ENCODE peak calls at places on chromosomes 5 and 9, in five cellular contexts. Z is fibroblast of pulmonary artery; G is naive thymus-derived CD8-positive, alpha-beta T cell; Y is activated CD4-positive, alpha-beta T cell treated with anti-CD3 and anti-CD28 coated beads, Interleukin-2, amount 50 U/mL, for 1 hour; Q is stimulated activated CD4-positive, alpha-beta T cell treated with anti-CD3 and anti-CD28 coated beads, Interleukin-1b, Interleukin-23, amount 100 ng/mL, for 48 hours. P is an unnamed sample.
A peak's percentile ranks its signal among the peaks of the same experiment; 100 is the strongest.

GRCh38 chr9:136728548-136729123 is 14.1 kb downstream of the LCN10 start:
- DNase-seq in Z (no peak), Y (no peak), Q (no peak), G (no peak), P (no peak)

GRCh38 chr9:38380230-38380871 is 12.2 kb upstream of the ALDH1B1 start:
- DNase-seq in Z (no peak), Y (no peak), G (no peak), Q (no peak), P (no peak)

GRCh38 chr9:113875917-113876805 is at the start of gene ZNF618:
- DNase-seq in Y (peak; percentile 6), G (no peak), Q (no peak), Z (no peak), P (no peak)

GRCh38 chr5:93252165-93252564 is 328.9 kb downstream of the NR2F1-AS1 start:
- DNase-seq in Z (peak; percentile 13), Y (no peak), G (no peak), Q (no peak), P (no peak)

GRCh38 chr5:107217721-107218130 is 453.0 kb downstream of the EFNA5 start:
- DNase-seq in G (no peak), Y (no peak), Q (no peak), Z (no peak), P (no peak)

GRCh38 chr9:70021026-70021571 is 22.5 kb upstream of the MAMDC2 start:
- DNase-seq in Z (peak; percentile 84), Q (no peak), G (no peak), Y (no peak), P (no peak)

GRCh38 chr5:5751496-5751895 is 329.0 kb downstream of the ICE1 start:
- DNase-seq in G (no peak), Z (no peak), Y (no peak), Q (no peak), P (no peak)

GRCh38 chr5:40428129-40428528 is 251.6 kb upstream of the PTGER4 start:
- DNase-seq in Y (no peak), Q (no peak), G (no peak), Z (peak; percentile 77), P (peak; percentile 58)

GRCh38 chr5:101687630-101688029 is 608.5 kb downstream of the SLCO4C1 start:
- DNase-seq in Y (no peak), G (no peak), Q (no peak), Z (no peak), P (no peak)

GRCh38 chr9:131517761-131518190 is 13.3 kb downstream of the UCK1 start:
- DNase-seq in G (no peak), Q (no peak), Y (no peak), Z (no peak), P (no peak)

GRCh38 chr5:71699751-71700150 is 19.3 kb upstream of the CARTPT start:
- DNase-seq in Y (no peak), G (no peak), Z (no peak), Q (no peak), P (no peak)